ENCODE peak calls at places on chromosomes 2 and 18, in ten cellular contexts. One of them, this sample, is unnamed.

GRCh38 chr2:189260361-189260761 is 80.8 kb upstream of the COL5A2 start:
- DNase-seq in tibial nerve: no peak
- DNase-seq in body of pancreas: no peak
- DNase-seq in adrenal gland: no peak
- DNase-seq in breast epithelium: no peak
- DNase-seq in stomach: no peak
- DNase-seq in transverse colon: no peak
- DNase-seq in Peyer's patch: no peak
- DNase-seq in heart left ventricle: no peak
- DNase-seq in esophagus squamous epithelium: no peak
- DNase-seq in this sample: no peak

GRCh38 chr2:228458364-228458763 is 276.9 kb upstream of the SPHKAP start:
- DNase-seq in adrenal gland: no peak
- DNase-seq in heart left ventricle: no peak
- DNase-seq in stomach: no peak
- DNase-seq in body of pancreas: no peak
- DNase-seq in tibial nerve: no peak
- DNase-seq in transverse colon: no peak
- DNase-seq in esophagus squamous epithelium: no peak
- DNase-seq in Peyer's patch: no peak
- DNase-seq in breast epithelium: no peak
- DNase-seq in this sample: no peak

GRCh38 chr18:45063246-45064038 is 382.8 kb downstream of the SETBP1 start:
- DNase-seq in heart left ventricle: no peak
- DNase-seq in breast epithelium: no peak
- DNase-seq in transverse colon: no peak
- DNase-seq in Peyer's patch: no peak
- DNase-seq in body of pancreas: no peak
- DNase-seq in stomach: no peak
- DNase-seq in tibial nerve: no peak
- DNase-seq in esophagus squamous epithelium: no peak
- DNase-seq in adrenal gland: no peak
- DNase-seq in this sample: no peak

GRCh38 chr2:84925336-84925723 is 19.9 kb downstream of the TMSB10 start:
- DNase-seq in heart left ventricle: no peak
- DNase-seq in Peyer's patch: peak
- DNase-seq in body of pancreas: no peak
- DNase-seq in tibial nerve: no peak
- DNase-seq in breast epithelium: no peak
- DNase-seq in adrenal gland: no peak
- DNase-seq in stomach: no peak
- DNase-seq in transverse colon: no peak
- DNase-seq in esophagus squamous epithelium: no peak
- DNase-seq in this sample: no peak

GRCh38 chr18:61609131-61609530 is 275.9 kb downstream of the CDH20 start:
- DNase-seq in tibial nerve: no peak
- DNase-seq in stomach: no peak
- DNase-seq in adrenal gland: no peak
- DNase-seq in transverse colon: no peak
- DNase-seq in heart left ventricle: no peak
- DNase-seq in Peyer's patch: no peak
- DNase-seq in body of pancreas: no peak
- DNase-seq in breast epithelium: no peak
- DNase-seq in esophagus squamous epithelium: no peak
- DNase-seq in this sample: no peak

GRCh38 chr2:105042189-105042588 is 4.3 kb downstream of the MRPS9 start:
- DNase-seq in stomach: no peak
- DNase-seq in adrenal gland: peak
- DNase-seq in transverse colon: no peak
- DNase-seq in esophagus squamous epithelium: no peak
- DNase-seq in breast epithelium: no peak
- DNase-seq in Peyer's patch: no peak
- DNase-seq in tibial nerve: no peak
- DNase-seq in body of pancreas: peak
- DNase-seq in heart left ventricle: no peak
- DNase-seq in this sample: no peak

GRCh38 chr2:75466708-75467311 is 93.9 kb downstream of the EVA1A start:
- DNase-seq in Peyer's patch: peak
- DNase-seq in breast epithelium: no peak
- DNase-seq in adrenal gland: no peak
- DNase-seq in transverse colon: peak
- DNase-seq in body of pancreas: peak
- DNase-seq in tibial nerve: no peak
- DNase-seq in stomach: peak
- DNase-seq in heart left ventricle: no peak
- DNase-seq in esophagus squamous epithelium: no peak
- DNase-seq in this sample: peak

GRCh38 chr18:78607221-78607620 is 372.4 kb upstream of the SALL3 start:
- DNase-seq in body of pancreas: no peak
- DNase-seq in breast epithelium: no peak
- DNase-seq in tibial nerve: no peak
- DNase-seq in Peyer's patch: no peak
- DNase-seq in transverse colon: no peak
- DNase-seq in heart left ventricle: no peak
- DNase-seq in esophagus squamous epithelium: no peak
- DNase-seq in stomach: no peak
- DNase-seq in adrenal gland: no peak
- DNase-seq in this sample: peak

GRCh38 chr2:219542931-219543595 is 546 bp downstream of the CHPF start:
- DNase-seq in esophagus squamous epithelium: no peak
- DNase-seq in breast epithelium: no peak
- DNase-seq in stomach: no peak
- DNase-seq in Peyer's patch: peak
- DNase-seq in body of pancreas: peak
- DNase-seq in tibial nerve: no peak
- DNase-seq in transverse colon: peak
- DNase-seq in adrenal gland: no peak
- DNase-seq in heart left ventricle: no peak
- DNase-seq in this sample: no peak

GRCh38 chr2:199484927-199485326 is 27.2 kb upstream of the SATB2 start:
- DNase-seq in heart left ventricle: no peak
- DNase-seq in Peyer's patch: no peak
- DNase-seq in breast epithelium: no peak
- DNase-seq in stomach: no peak
- DNase-seq in tibial nerve: no peak
- DNase-seq in transverse colon: peak
- DNase-seq in esophagus squamous epithelium: no peak
- DNase-seq in body of pancreas: no peak
- DNase-seq in adrenal gland: no peak
- DNase-seq in this sample: no peak

GRCh38 chr18:45608400-45608799 is 6.9 kb upstream of the SLC14A2 start:
- DNase-seq in esophagus squamous epithelium: no peak
- DNase-seq in heart left ventricle: no peak
- DNase-seq in breast epithelium: no peak
- DNase-seq in adrenal gland: no peak
- DNase-seq in tibial nerve: no peak
- DNase-seq in transverse colon: no peak
- DNase-seq in body of pancreas: no peak
- DNase-seq in stomach: no peak
- DNase-seq in Peyer's patch: no peak
- DNase-seq in this sample: no peak

GRCh38 chr2:105798595-105798994 is 53.9 kb downstream of the NCK2 start:
- DNase-seq in breast epithelium: no peak
- DNase-seq in adrenal gland: no peak
- DNase-seq in body of pancreas: no peak
- DNase-seq in Peyer's patch: peak
- DNase-seq in stomach: no peak
- DNase-seq in transverse colon: no peak
- DNase-seq in heart left ventricle: no peak
- DNase-seq in tibial nerve: no peak
- DNase-seq in esophagus squamous epithelium: no peak
- DNase-seq in this sample: no peak

GRCh38 chr2:196200557-196200956 is 29.2 kb upstream of the STK17B start:
- DNase-seq in esophagus squamous epithelium: no peak
- DNase-seq in breast epithelium: no peak
- DNase-seq in tibial nerve: no peak
- DNase-seq in heart left ventricle: no peak
- DNase-seq in adrenal gland: no peak
- DNase-seq in stomach: no peak
- DNase-seq in body of pancreas: no peak
- DNase-seq in Peyer's patch: no peak
- DNase-seq in transverse colon: no peak
- DNase-seq in this sample: no peak

GRCh38 chr2:189298038-189298437 is 118.5 kb upstream of the COL5A2 start:
- DNase-seq in esophagus squamous epithelium: no peak
- DNase-seq in stomach: no peak
- DNase-seq in heart left ventricle: no peak
- DNase-seq in Peyer's patch: no peak
- DNase-seq in transverse colon: no peak
- DNase-seq in adrenal gland: no peak
- DNase-seq in body of pancreas: no peak
- DNase-seq in tibial nerve: no peak
- DNase-seq in breast epithelium: no peak
- DNase-seq in this sample: no peak

GRCh38 chr2:218326315-218326714 is 30.3 kb upstream of the CATIP start:
- DNase-seq in heart left ventricle: no peak
- DNase-seq in transverse colon: no peak
- DNase-seq in tibial nerve: no peak
- DNase-seq in adrenal gland: no peak
- DNase-seq in esophagus squamous epithelium: no peak
- DNase-seq in body of pancreas: no peak
- DNase-seq in breast epithelium: no peak
- DNase-seq in Peyer's patch: no peak
- DNase-seq in stomach: no peak
- DNase-seq in this sample: no peak

GRCh38 chr2:17756629-17757028 is 2.7 kb downstream of the GEN1 start:
- DNase-seq in heart left ventricle: no peak
- DNase-seq in breast epithelium: no peak
- DNase-seq in transverse colon: no peak
- DNase-seq in adrenal gland: no peak
- DNase-seq in Peyer's patch: no peak
- DNase-seq in tibial nerve: no peak
- DNase-seq in stomach: no peak
- DNase-seq in esophagus squamous epithelium: no peak
- DNase-seq in body of pancreas: no peak
- DNase-seq in this sample: no peak

GRCh38 chr2:40363631-40364030 is 88.3 kb downstream of the SLC8A1 start:
- DNase-seq in adrenal gland: no peak
- DNase-seq in stomach: no peak
- DNase-seq in breast epithelium: no peak
- DNase-seq in tibial nerve: no peak
- DNase-seq in heart left ventricle: no peak
- DNase-seq in Peyer's patch: no peak
- DNase-seq in esophagus squamous epithelium: no peak
- DNase-seq in transverse colon: no peak
- DNase-seq in body of pancreas: no peak
- DNase-seq in this sample: no peak

DNA sequence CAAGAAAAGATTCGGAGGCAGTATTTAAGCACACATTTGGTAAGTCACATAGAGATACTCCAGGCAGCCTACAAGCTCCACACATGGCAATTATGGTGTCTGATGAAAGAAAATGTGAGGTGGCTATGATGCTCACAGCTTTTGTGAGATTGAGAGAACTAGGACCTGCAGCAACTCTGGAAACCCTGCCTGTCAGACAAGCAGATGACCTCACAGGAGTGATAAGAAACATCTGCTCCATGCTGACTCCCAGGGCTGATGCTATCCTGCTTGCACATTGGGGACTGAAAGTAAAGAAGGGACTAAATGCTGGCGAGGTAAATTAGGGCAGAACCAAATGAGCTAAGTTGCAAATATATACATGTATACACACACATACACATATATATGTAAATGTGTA is 174.5 kb downstream of the MC4R start:
- DNase-seq in breast epithelium: no peak
- DNase-seq in esophagus squamous epithelium: no peak
- DNase-seq in tibial nerve: no peak
- DNase-seq in heart left ventricle: no peak
- DNase-seq in adrenal gland: no peak
- DNase-seq in Peyer's patch: no peak
- DNase-seq in stomach: no peak
- DNase-seq in transverse colon: no peak
- DNase-seq in body of pancreas: no peak
- DNase-seq in this sample: no peak
- H3K27ac ChIP-seq in breast epithelium: no peak
- H3K27ac ChIP-seq in esophagus squamous epithelium: no peak
- H3K27ac ChIP-seq in tibial nerve: no peak
- H3K27ac ChIP-seq in heart left ventricle: no peak
- H3K27ac ChIP-seq in adrenal gland: no peak
- H3K27ac ChIP-seq in Peyer's patch: no peak
- H3K27ac ChIP-seq in stomach: no peak
- H3K27ac ChIP-seq in transverse colon: no peak
- H3K27ac ChIP-seq in body of pancreas: no peak
- H3K27ac ChIP-seq in this sample: no peak

DNA sequence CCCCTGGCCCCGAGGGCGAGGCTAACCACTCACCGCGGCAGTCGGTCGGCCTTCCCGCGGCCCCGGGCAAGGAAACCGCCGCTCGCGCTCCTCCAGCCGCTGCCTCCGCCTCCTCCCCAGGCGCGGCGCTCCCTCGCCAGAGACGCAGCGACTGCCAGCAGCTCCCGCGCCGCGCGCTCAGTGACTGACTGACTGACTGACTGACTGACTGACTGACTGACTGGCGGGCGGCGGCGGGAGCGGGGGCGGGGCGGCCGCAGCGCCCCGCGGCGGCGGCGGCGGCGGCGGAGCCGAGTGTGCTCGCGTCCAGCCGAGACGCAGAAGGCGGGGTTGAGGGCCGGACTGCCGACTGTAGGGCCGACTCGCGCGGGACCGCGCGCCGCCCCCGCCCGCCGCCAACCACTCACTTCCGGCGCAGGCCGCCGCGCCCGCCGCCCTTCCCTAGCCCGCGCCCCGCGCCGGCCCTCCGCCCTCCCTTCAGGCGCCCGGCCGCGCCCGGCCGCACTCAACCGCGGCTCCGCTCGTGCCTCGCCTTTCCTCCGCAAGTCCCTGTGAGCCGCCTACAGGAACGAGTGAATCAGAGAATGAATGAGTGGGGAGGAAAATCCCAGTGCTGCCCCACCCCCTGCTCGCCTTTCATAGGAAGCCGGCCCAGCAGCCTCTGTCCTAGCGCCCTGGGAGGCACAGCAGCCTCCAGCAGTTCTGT is at the start of gene RAPH1:
- DNase-seq in breast epithelium: peak
- DNase-seq in stomach: peak
- DNase-seq in esophagus squamous epithelium: no peak
- DNase-seq in heart left ventricle: peak
- DNase-seq in tibial nerve: peak
- DNase-seq in transverse colon: peak
- DNase-seq in adrenal gland: peak
- DNase-seq in Peyer's patch: peak
- DNase-seq in body of pancreas: peak
- DNase-seq in this sample: peak
- TF ChIP-seq POLR2A in breast epithelium: no peak
- TF ChIP-seq POLR2A in stomach: peak
- TF ChIP-seq POLR2A in esophagus squamous epithelium: no peak
- TF ChIP-seq POLR2A in heart left ventricle: peak
- TF ChIP-seq POLR2A in tibial nerve: no peak
- TF ChIP-seq POLR2A in transverse colon: peak
- TF ChIP-seq POLR2A in adrenal gland: peak
- TF ChIP-seq POLR2A in Peyer's patch: peak
- TF ChIP-seq POLR2A in body of pancreas: peak
- TF ChIP-seq POLR2A in this sample: peak

GRCh38 chr2:182907081-182907830 is 40.8 kb upstream of the FRZB start:
- DNase-seq in transverse colon: no peak
- DNase-seq in adrenal gland: no peak
- DNase-seq in heart left ventricle: no peak
- DNase-seq in body of pancreas: no peak
- DNase-seq in stomach: no peak
- DNase-seq in esophagus squamous epithelium: no peak
- DNase-seq in breast epithelium: no peak
- DNase-seq in Peyer's patch: no peak
- DNase-seq in tibial nerve: no peak
- DNase-seq in this sample: no peak
- H3K27ac ChIP-seq in transverse colon: no peak
- H3K27ac ChIP-seq in adrenal gland: no peak
- H3K27ac ChIP-seq in heart left ventricle: no peak
- H3K27ac ChIP-seq in body of pancreas: no peak
- H3K27ac ChIP-seq in stomach: no peak
- H3K27ac ChIP-seq in esophagus squamous epithelium: no peak
- H3K27ac ChIP-seq in breast epithelium: no peak
- H3K27ac ChIP-seq in Peyer's patch: no peak
- H3K27ac ChIP-seq in tibial nerve: no peak
- H3K27ac ChIP-seq in this sample: no peak

GRCh38 chr2:120134263-120134662 is 88.9 kb downstream of the TMEM185B start:
- DNase-seq in esophagus squamous epithelium: no peak
- DNase-seq in tibial nerve: no peak
- DNase-seq in stomach: no peak
- DNase-seq in body of pancreas: no peak
- DNase-seq in Peyer's patch: no peak
- DNase-seq in breast epithelium: no peak
- DNase-seq in transverse colon: no peak
- DNase-seq in adrenal gland: no peak
- DNase-seq in heart left ventricle: no peak
- DNase-seq in this sample: no peak
- TF ChIP-seq POLR2A in esophagus squamous epithelium: no peak
- TF ChIP-seq POLR2A in tibial nerve: no peak
- TF ChIP-seq POLR2A in stomach: no peak
- TF ChIP-seq POLR2A in body of pancreas: no peak
- TF ChIP-seq POLR2A in Peyer's patch: no peak
- TF ChIP-seq POLR2A in breast epithelium: no peak
- TF ChIP-seq POLR2A in transverse colon: no peak
- TF ChIP-seq POLR2A in adrenal gland: no peak
- TF ChIP-seq POLR2A in heart left ventricle: no peak
- TF ChIP-seq POLR2A in this sample: no peak

This sample was measured in prostate gland.